ENCODE peak calls at places on chromosomes 1 and 21, in eight cellular contexts. One of them, this sample, is unnamed.

GRCh38 chr1:44250113-44250781 is 37.0 kb downstream of the DMAP1 start:
- DNase-seq in astrocyte of the spinal cord: no peak
- DNase-seq in neural crest cell: no peak
- DNase-seq in lower lobe of right lung: no peak
- DNase-seq in heart left ventricle: peak; percentile 84
- DNase-seq in uterus: no peak
- DNase-seq in adrenal gland: no peak
- DNase-seq in cardiac fibroblast: no peak
- DNase-seq in this sample: no peak

GRCh38 chr1:117828206-117828605 is 101.2 kb downstream of the GDAP2 start:
- DNase-seq in astrocyte of the spinal cord: peak; percentile 87
- DNase-seq in neural crest cell: no peak
- DNase-seq in lower lobe of right lung: no peak
- DNase-seq in heart left ventricle: peak; percentile 81
- DNase-seq in uterus: no peak
- DNase-seq in adrenal gland: no peak
- DNase-seq in cardiac fibroblast: peak; percentile 84
- DNase-seq in this sample: no peak

GRCh38 chr1:66137235-66137634 is 344.5 kb downstream of the PDE4B start:
- DNase-seq in astrocyte of the spinal cord: peak; percentile 0
- DNase-seq in neural crest cell: no peak
- DNase-seq in lower lobe of right lung: no peak
- DNase-seq in heart left ventricle: no peak
- DNase-seq in uterus: no peak
- DNase-seq in adrenal gland: no peak
- DNase-seq in cardiac fibroblast: no peak
- DNase-seq in this sample: no peak

GRCh38 chr1:26700711-26701110 is 4.9 kb downstream of the ARID1A start:
- DNase-seq in astrocyte of the spinal cord: peak; percentile 53
- DNase-seq in neural crest cell: no peak
- DNase-seq in lower lobe of right lung: no peak
- DNase-seq in heart left ventricle: no peak
- DNase-seq in uterus: no peak
- DNase-seq in adrenal gland: no peak
- DNase-seq in cardiac fibroblast: no peak
- DNase-seq in this sample: no peak

GRCh38 chr1:234745844-234746797 is 136.1 kb upstream of the IRF2BP2 start:
- DNase-seq in astrocyte of the spinal cord: peak; percentile 62
- DNase-seq in neural crest cell: no peak
- DNase-seq in lower lobe of right lung: no peak
- DNase-seq in heart left ventricle: no peak
- DNase-seq in uterus: peak; percentile 46
- DNase-seq in adrenal gland: no peak
- DNase-seq in cardiac fibroblast: peak; percentile 33
- DNase-seq in this sample: no peak

GRCh38 chr1:162847839-162848453 is 13.0 kb downstream of the CCDC190 start:
- DNase-seq in astrocyte of the spinal cord: peak; percentile 80
- DNase-seq in neural crest cell: peak; percentile 87
- DNase-seq in lower lobe of right lung: peak; percentile 78
- DNase-seq in heart left ventricle: peak; percentile 70
- DNase-seq in uterus: peak; percentile 78
- DNase-seq in adrenal gland: peak; percentile 76
- DNase-seq in cardiac fibroblast: peak; percentile 90
- DNase-seq in this sample: peak; percentile 53

GRCh38 chr1:203184467-203184866 is 2.0 kb downstream of the CHI3L1 start:
- DNase-seq in astrocyte of the spinal cord: no peak
- DNase-seq in neural crest cell: no peak
- DNase-seq in lower lobe of right lung: no peak
- DNase-seq in heart left ventricle: no peak
- DNase-seq in uterus: no peak
- DNase-seq in adrenal gland: no peak
- DNase-seq in cardiac fibroblast: no peak
- DNase-seq in this sample: no peak

GRCh38 chr1:240424740-240425464 is 187.1 kb downstream of the GREM2 start:
- DNase-seq in astrocyte of the spinal cord: no peak
- DNase-seq in neural crest cell: no peak
- DNase-seq in lower lobe of right lung: no peak
- DNase-seq in heart left ventricle: no peak
- DNase-seq in uterus: no peak
- DNase-seq in adrenal gland: no peak
- DNase-seq in cardiac fibroblast: peak; percentile 7
- DNase-seq in this sample: no peak

GRCh38 chr1:196309386-196309785 is 298.9 kb downstream of the KCNT2 start:
- DNase-seq in astrocyte of the spinal cord: peak; percentile 59
- DNase-seq in neural crest cell: no peak
- DNase-seq in lower lobe of right lung: no peak
- DNase-seq in heart left ventricle: no peak
- DNase-seq in uterus: no peak
- DNase-seq in adrenal gland: no peak
- DNase-seq in cardiac fibroblast: peak; percentile 47
- DNase-seq in this sample: no peak

GRCh38 chr1:39178541-39179431 is 25.7 kb upstream of the MACF1 start:
- DNase-seq in astrocyte of the spinal cord: peak; percentile 66
- DNase-seq in neural crest cell: no peak
- DNase-seq in lower lobe of right lung: no peak
- DNase-seq in heart left ventricle: no peak
- DNase-seq in uterus: peak; percentile 39
- DNase-seq in adrenal gland: no peak
- DNase-seq in cardiac fibroblast: peak; percentile 84
- DNase-seq in this sample: no peak

GRCh38 chr1:152182431-152182830 is 23.4 kb upstream of the RPTN start:
- DNase-seq in astrocyte of the spinal cord: peak; percentile 46
- DNase-seq in neural crest cell: no peak
- DNase-seq in lower lobe of right lung: no peak
- DNase-seq in heart left ventricle: no peak
- DNase-seq in uterus: no peak
- DNase-seq in adrenal gland: no peak
- DNase-seq in cardiac fibroblast: peak; percentile 67
- DNase-seq in this sample: no peak
- TF ChIP-seq CTCF in astrocyte of the spinal cord: peak; percentile 51
- TF ChIP-seq CTCF in neural crest cell: no peak
- TF ChIP-seq CTCF in lower lobe of right lung: peak; percentile 43
- TF ChIP-seq CTCF in heart left ventricle: peak; percentile 47
- TF ChIP-seq CTCF in uterus: peak; percentile 23
- TF ChIP-seq CTCF in adrenal gland: peak; percentile 44
- TF ChIP-seq CTCF in cardiac fibroblast: peak; percentile 68
- TF ChIP-seq CTCF in this sample: no peak

GRCh38 chr21:41660748-41661147 is 106.1 kb downstream of the RIPK4 start:
- DNase-seq in astrocyte of the spinal cord: no peak
- DNase-seq in neural crest cell: no peak
- DNase-seq in lower lobe of right lung: no peak
- DNase-seq in heart left ventricle: no peak
- DNase-seq in uterus: no peak
- DNase-seq in adrenal gland: no peak
- DNase-seq in cardiac fibroblast: no peak
- DNase-seq in this sample: no peak

GRCh38 chr21:41662161-41662560 is 104.7 kb downstream of the RIPK4 start:
- DNase-seq in astrocyte of the spinal cord: no peak
- DNase-seq in neural crest cell: no peak
- DNase-seq in lower lobe of right lung: no peak
- DNase-seq in heart left ventricle: no peak
- DNase-seq in uterus: no peak
- DNase-seq in adrenal gland: no peak
- DNase-seq in cardiac fibroblast: no peak
- DNase-seq in this sample: no peak

GRCh38 chr21:41662761-41663160 is 104.1 kb downstream of the RIPK4 start:
- DNase-seq in astrocyte of the spinal cord: no peak
- DNase-seq in neural crest cell: no peak
- DNase-seq in lower lobe of right lung: no peak
- DNase-seq in heart left ventricle: no peak
- DNase-seq in uterus: no peak
- DNase-seq in adrenal gland: no peak
- DNase-seq in cardiac fibroblast: no peak
- DNase-seq in this sample: no peak

GRCh38 chr21:41658321-41658720 is 108.5 kb downstream of the RIPK4 start:
- DNase-seq in astrocyte of the spinal cord: no peak
- DNase-seq in neural crest cell: peak; percentile 33
- DNase-seq in lower lobe of right lung: no peak
- DNase-seq in heart left ventricle: no peak
- DNase-seq in uterus: no peak
- DNase-seq in adrenal gland: no peak
- DNase-seq in cardiac fibroblast: no peak
- DNase-seq in this sample: no peak

DNA sequence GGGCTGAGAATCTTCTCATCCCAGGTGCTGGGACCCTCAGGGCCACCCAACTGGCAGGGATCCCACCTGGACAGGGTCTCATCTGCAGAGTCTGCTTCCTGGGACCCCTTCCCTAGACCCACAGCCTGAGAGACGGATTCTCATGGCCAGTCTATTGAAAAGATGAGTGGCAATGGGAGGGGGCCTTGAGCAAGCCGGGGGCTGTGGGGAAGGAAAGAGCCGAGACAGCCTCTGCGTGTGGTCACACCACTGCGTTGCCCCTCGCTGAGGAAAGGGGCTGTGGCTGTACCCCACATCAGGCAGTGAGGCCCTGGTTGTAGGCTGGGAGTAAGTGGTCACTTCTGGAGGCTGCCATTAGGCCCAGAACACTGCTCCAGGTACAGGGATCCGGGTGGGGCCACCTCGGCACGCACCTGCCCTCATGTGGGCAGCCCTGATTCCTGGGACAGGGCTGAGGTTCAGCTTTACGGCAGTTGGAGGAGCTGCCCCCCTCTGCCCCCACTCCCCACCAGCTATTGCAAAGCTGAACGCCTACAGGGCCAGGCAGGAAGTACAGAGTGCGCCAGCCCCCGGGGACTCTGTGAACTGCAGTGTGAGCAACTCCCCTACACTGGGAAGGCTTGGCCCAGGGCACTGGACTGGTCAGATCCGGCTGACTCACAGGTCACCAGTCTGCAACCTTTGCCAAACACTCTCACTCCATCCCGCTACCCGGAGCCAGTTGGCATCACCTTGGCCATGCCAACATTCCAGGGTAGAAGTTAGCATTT is 106.9 kb downstream of the RIPK4 start:
- DNase-seq in astrocyte of the spinal cord: peak; percentile 13
- DNase-seq in neural crest cell: no peak
- DNase-seq in lower lobe of right lung: no peak
- DNase-seq in heart left ventricle: no peak
- DNase-seq in uterus: no peak
- DNase-seq in adrenal gland: no peak
- DNase-seq in cardiac fibroblast: peak; percentile 81
- DNase-seq in this sample: no peak
- TF ChIP-seq CTCF in astrocyte of the spinal cord: peak; percentile 30
- TF ChIP-seq CTCF in neural crest cell: no peak
- TF ChIP-seq CTCF in lower lobe of right lung: no peak
- TF ChIP-seq CTCF in heart left ventricle: no peak
- TF ChIP-seq CTCF in uterus: no peak
- TF ChIP-seq CTCF in adrenal gland: no peak
- TF ChIP-seq CTCF in cardiac fibroblast: peak; percentile 72
- TF ChIP-seq CTCF in this sample: no peak

DNA sequence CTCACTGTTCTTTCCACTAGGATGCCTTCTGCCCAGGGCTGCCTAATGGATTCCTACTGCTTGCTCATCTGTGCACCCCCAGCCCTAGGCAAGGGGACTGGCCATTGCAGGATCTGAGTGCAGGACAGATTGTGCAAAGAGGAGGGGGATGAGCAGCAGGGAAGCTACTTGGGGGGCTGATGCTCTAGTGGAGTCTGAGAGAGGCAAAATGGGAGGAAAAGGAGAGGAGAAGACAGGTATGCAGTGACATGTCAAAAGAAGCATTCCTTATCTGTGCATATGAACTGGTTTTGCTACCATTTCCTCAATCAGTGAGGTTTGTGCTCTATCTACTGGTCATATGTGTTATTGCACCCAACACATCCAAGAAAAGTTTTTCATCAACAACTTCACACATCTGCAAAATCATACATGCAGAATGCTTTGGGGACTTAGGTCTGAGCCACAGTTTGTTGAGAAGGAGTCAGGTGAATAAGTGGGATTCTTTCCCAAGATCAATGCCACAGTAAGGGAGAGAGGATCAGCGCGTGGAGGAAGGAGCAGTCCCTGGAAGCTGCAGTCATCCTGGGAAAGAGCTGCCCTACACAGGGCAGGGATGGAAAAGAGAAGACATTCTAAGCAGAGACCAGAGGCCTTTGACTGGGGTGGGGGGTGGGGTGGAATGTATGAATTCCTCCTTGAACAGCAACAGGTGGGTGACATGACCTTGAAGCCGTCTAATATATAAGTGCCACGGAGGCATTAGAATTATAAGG is 14.4 kb downstream of the SLC5A9 start:
- DNase-seq in astrocyte of the spinal cord: peak; percentile 26
- DNase-seq in neural crest cell: no peak
- DNase-seq in lower lobe of right lung: no peak
- DNase-seq in heart left ventricle: no peak
- DNase-seq in uterus: no peak
- DNase-seq in adrenal gland: no peak
- DNase-seq in cardiac fibroblast: peak; percentile 51
- DNase-seq in this sample: no peak
- TF ChIP-seq CTCF in astrocyte of the spinal cord: peak; percentile 53
- TF ChIP-seq CTCF in neural crest cell: peak; percentile 76
- TF ChIP-seq CTCF in lower lobe of right lung: peak; percentile 64
- TF ChIP-seq CTCF in heart left ventricle: peak; percentile 64
- TF ChIP-seq CTCF in uterus: peak; percentile 70
- TF ChIP-seq CTCF in adrenal gland: peak; percentile 62
- TF ChIP-seq CTCF in cardiac fibroblast: peak; percentile 62
- TF ChIP-seq CTCF in this sample: no peak

GRCh38 chr1:6365047-6365446 is 28.5 kb downstream of the ACOT7 start:
- DNase-seq in astrocyte of the spinal cord: no peak
- DNase-seq in neural crest cell: no peak
- DNase-seq in lower lobe of right lung: no peak
- DNase-seq in heart left ventricle: no peak
- DNase-seq in uterus: no peak
- DNase-seq in adrenal gland: no peak
- DNase-seq in cardiac fibroblast: no peak
- DNase-seq in this sample: no peak

DNA sequence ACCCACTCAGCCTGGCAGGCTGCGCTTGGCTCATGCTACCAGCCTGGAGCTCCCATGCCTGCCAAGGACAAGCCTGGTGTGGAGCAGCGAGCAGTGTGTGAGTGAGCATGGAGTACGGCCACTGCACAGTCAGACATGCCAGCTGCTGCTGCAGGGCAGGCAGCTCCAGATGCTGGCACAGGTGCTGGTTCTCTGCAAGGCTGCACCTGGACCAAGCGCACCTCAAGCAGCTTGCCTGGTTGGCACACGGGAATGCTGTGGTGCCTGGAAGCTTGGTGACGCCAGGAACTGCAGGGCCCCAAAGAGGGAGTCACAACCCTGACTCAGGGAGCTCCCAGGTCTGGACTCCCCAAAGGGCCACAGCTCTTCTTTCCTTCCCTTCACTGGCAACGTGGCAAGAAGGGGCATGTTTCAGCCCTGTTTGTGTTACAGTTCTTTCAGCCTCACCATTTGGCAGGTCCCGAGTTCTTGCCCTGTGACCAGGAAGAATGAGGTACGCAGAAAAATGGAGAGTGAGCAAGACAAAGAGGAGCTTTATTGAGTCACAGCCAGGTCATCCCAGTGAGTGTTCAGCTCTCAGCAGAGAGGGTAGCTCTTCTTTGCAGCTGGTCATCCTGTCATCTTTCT is 26.1 kb downstream of the ACOT7 start:
- DNase-seq in astrocyte of the spinal cord: no peak
- DNase-seq in neural crest cell: no peak
- DNase-seq in lower lobe of right lung: no peak
- DNase-seq in heart left ventricle: peak; percentile 66
- DNase-seq in uterus: no peak
- DNase-seq in adrenal gland: no peak
- DNase-seq in cardiac fibroblast: peak; percentile 67
- DNase-seq in this sample: no peak
- TF ChIP-seq CTCF in astrocyte of the spinal cord: no peak
- TF ChIP-seq CTCF in neural crest cell: no peak
- TF ChIP-seq CTCF in lower lobe of right lung: no peak
- TF ChIP-seq CTCF in heart left ventricle: no peak
- TF ChIP-seq CTCF in uterus: no peak
- TF ChIP-seq CTCF in adrenal gland: no peak
- TF ChIP-seq CTCF in cardiac fibroblast: no peak
- TF ChIP-seq CTCF in this sample: no peak

This sample was measured in activated B cell treated with CpG ODN at 0.5 μM for 24 hours.